ENCODE peak calls at places on chromosomes 1 and 21, in ten cellular contexts. I is NCI-H187 treated with DMSO at 0.1 percent for 48 hours; T is cardiac fibroblast; O is uterus; A is stimulated activated naive CD4-positive, alpha-beta T cell; Y is SHP77; U is GM12892; W is activated CD4-positive, CD25-positive, alpha-beta regulatory T cell; R is transverse colon; K is activated gamma-delta T cell. D is an unnamed sample.

GRCh38 chr1:226608699-226609505 is 60.3 kb downstream of the STUM start:
- DNase-seq in T (peak), O (peak), R (peak), W (peak), U (peak), K (no peak), A (peak), I (no peak), Y (peak), D (no peak)

GRCh38 chr21:41709965-41710822 is 56.7 kb downstream of the RIPK4 start:
- DNase-seq in T (no peak), U (no peak), W (no peak), R (no peak), Y (no peak), O (no peak), K (no peak), A (no peak), I (no peak), D (no peak)

GRCh38 chr1:40886318-40887011 is 24.3 kb upstream of the CITED4 start:
- DNase-seq in W (no peak), A (no peak), R (no peak), K (no peak), O (no peak), Y (no peak), U (no peak), I (no peak), T (no peak), D (no peak)

GRCh38 chr1:69671363-69672010 is 103.8 kb downstream of the LRRC7 start:
- DNase-seq in T (no peak), W (no peak), O (no peak), I (no peak), A (no peak), Y (peak), K (no peak), R (no peak), U (no peak), D (no peak)

GRCh38 chr1:17460265-17460664 is 20.8 kb upstream of the RCC2 start:
- DNase-seq in W (no peak), Y (no peak), K (no peak), O (no peak), R (no peak), U (no peak), A (no peak), T (no peak), I (no peak), D (peak)

GRCh38 chr21:28294046-28294445 is 698.6 kb downstream of the LTN1 start:
- DNase-seq in R (no peak), O (no peak), T (peak), W (no peak), U (no peak), A (no peak), I (no peak), K (no peak), Y (no peak), D (no peak)

GRCh38 chr1:79129914-79130313 is 123.4 kb upstream of the ADGRL4 start:
- DNase-seq in I (no peak), A (no peak), W (no peak), T (no peak), O (no peak), R (no peak), U (no peak), K (no peak), Y (no peak), D (no peak)

GRCh38 chr21:35814858-35815619 is 245.3 kb downstream of the SETD4 start:
- DNase-seq in T (peak), A (no peak), O (no peak), U (no peak), K (no peak), W (no peak), I (no peak), Y (no peak), R (no peak), D (no peak)

GRCh38 chr1:21899972-21900371 is 37.1 kb downstream of the HSPG2 start:
- DNase-seq in I (no peak), W (no peak), R (no peak), A (no peak), T (peak), K (no peak), U (no peak), Y (no peak), O (no peak), D (no peak)

GRCh38 chr1:158026641-158027040 is 33.2 kb downstream of the KIRREL1 start:
- DNase-seq in A (no peak), Y (no peak), I (no peak), W (no peak), T (no peak), U (no peak), K (no peak), O (no peak), R (no peak), D (no peak)

GRCh38 chr1:36471830-36472641 is 7.9 kb upstream of the MRPS15 start:
- DNase-seq in K (no peak), I (no peak), Y (peak), A (no peak), W (no peak), T (no peak), R (no peak), U (no peak), O (no peak), D (peak)

GRCh38 chr1:51170342-51170741 is 65.7 kb upstream of the RNF11 start:
- DNase-seq in O (no peak), R (no peak), U (no peak), A (no peak), W (no peak), T (peak), Y (peak), I (no peak), K (no peak), D (peak)

GRCh38 chr1:92994105-92994712 is 32.9 kb upstream of the DIPK1A start:
- DNase-seq in R (peak), K (no peak), U (no peak), W (peak), T (peak), I (peak), Y (peak), A (peak), O (peak), D (peak)

GRCh38 chr1:29096255-29096896 is 27.3 kb downstream of the TMEM200B start:
- DNase-seq in K (no peak), O (no peak), I (peak), R (no peak), Y (no peak), W (no peak), A (no peak), U (no peak), T (no peak), D (no peak)